ENCODE peak calls at places on chromosome 4, in four cellular contexts. W is posterior vena cava, U is NCI-H1417, D is fibroblast of the conjunctiva. S is an unnamed sample.

GRCh38 chr4:183098080-183098722 is 856 bp upstream of the WWC2 start:
- DNase-seq in W (peak; percentile 91), U (no peak), D (no peak), S (peak; percentile 83)

GRCh38 chr4:152032722-152033131 is 271.9 kb upstream of the GATB start:
- DNase-seq in W (no peak), U (no peak), D (no peak), S (no peak)

GRCh38 chr4:53813991-53814390 is 222.7 kb upstream of the LNX1 start:
- DNase-seq in W (no peak), U (no peak), D (no peak), S (no peak)

GRCh38 chr4:80307183-80307735 is 28.3 kb upstream of the CFAP299 start:
- DNase-seq in W (no peak), U (peak; percentile 82), D (no peak), S (no peak)

GRCh38 chr4:26271703-26272102 is 49.1 kb upstream of the RBPJ start:
- DNase-seq in W (no peak), U (no peak), D (no peak), S (no peak)

GRCh38 chr4:185002784-185003183 is 15.5 kb upstream of the HELT start:
- DNase-seq in W (peak; percentile 24), U (no peak), D (no peak), S (no peak)

GRCh38 chr4:101418055-101418454 is 70.7 kb upstream of the PPP3CA start:
- DNase-seq in W (no peak), U (no peak), D (no peak), S (no peak)

GRCh38 chr4:173092003-173092402 is 76.6 kb upstream of the GALNT7 start:
- DNase-seq in W (no peak), U (no peak), D (no peak), S (no peak)

GRCh38 chr4:11741190-11741652 is 312.5 kb upstream of the HS3ST1 start:
- DNase-seq in W (no peak), U (no peak), D (no peak), S (no peak)